ENCODE peak calls at places on chromosomes 1 and 21, in four cellular contexts. One of them, this sample, is unnamed.

GRCh38 chr1:28122183-28122582 is 33.8 kb upstream of the EYA3 start:
- DNase-seq in left ventricle myocardium inferior: no peak
- DNase-seq in kidney: no peak
- DNase-seq in dorsolateral prefrontal cortex: no peak
- DNase-seq in this sample: peak; percentile 16

GRCh38 chr1:20732588-20733360 is at the start of gene SH2D5:
- DNase-seq in left ventricle myocardium inferior: peak; percentile 36
- DNase-seq in dorsolateral prefrontal cortex: peak; percentile 50
- DNase-seq in kidney: peak; percentile 87
- DNase-seq in this sample: peak; percentile 88

GRCh38 chr1:99472893-99473292 is 173.0 kb upstream of the PALMD start:
- DNase-seq in left ventricle myocardium inferior: no peak
- DNase-seq in dorsolateral prefrontal cortex: no peak
- DNase-seq in kidney: no peak
- DNase-seq in this sample: no peak

GRCh38 chr1:11725616-11726015 is 10.3 kb upstream of the AGTRAP start:
- DNase-seq in dorsolateral prefrontal cortex: no peak
- DNase-seq in left ventricle myocardium inferior: no peak
- DNase-seq in kidney: no peak
- DNase-seq in this sample: no peak

GRCh38 chr1:90508376-90509167 is 208.5 kb downstream of the BARHL2 start:
- DNase-seq in kidney: no peak
- DNase-seq in left ventricle myocardium inferior: no peak
- DNase-seq in dorsolateral prefrontal cortex: no peak
- DNase-seq in this sample: no peak

GRCh38 chr1:109863699-109864062 is 47.0 kb upstream of the CSF1 start:
- DNase-seq in left ventricle myocardium inferior: no peak
- DNase-seq in kidney: no peak
- DNase-seq in dorsolateral prefrontal cortex: no peak
- DNase-seq in this sample: no peak

GRCh38 chr21:20997308-20997632 is 939 bp upstream of the NCAM2 start:
- DNase-seq in kidney: peak; percentile 63
- DNase-seq in dorsolateral prefrontal cortex: no peak
- DNase-seq in left ventricle myocardium inferior: no peak
- DNase-seq in this sample: no peak

GRCh38 chr1:65606426-65606825 is 186.0 kb downstream of the LEPR start:
- DNase-seq in dorsolateral prefrontal cortex: no peak
- DNase-seq in left ventricle myocardium inferior: no peak
- DNase-seq in kidney: no peak
- DNase-seq in this sample: no peak

GRCh38 chr1:55064861-55065263 is 25.5 kb downstream of the PCSK9 start:
- DNase-seq in dorsolateral prefrontal cortex: no peak
- DNase-seq in kidney: no peak
- DNase-seq in left ventricle myocardium inferior: peak; percentile 71
- DNase-seq in this sample: no peak

GRCh38 chr1:44405804-44406743 is 1.0 kb downstream of the RNF220 start:
- DNase-seq in kidney: no peak
- DNase-seq in dorsolateral prefrontal cortex: no peak
- DNase-seq in left ventricle myocardium inferior: no peak
- DNase-seq in this sample: peak; percentile 79

GRCh38 chr1:44405041-44405803 is at the start of gene RNF220:
- DNase-seq in left ventricle myocardium inferior: peak; percentile 53
- DNase-seq in dorsolateral prefrontal cortex: peak; percentile 41
- DNase-seq in kidney: peak; percentile 78
- DNase-seq in this sample: peak; percentile 81

GRCh38 chr1:44407430-44408180 is 2.5 kb downstream of the RNF220 start:
- DNase-seq in kidney: no peak
- DNase-seq in dorsolateral prefrontal cortex: no peak
- DNase-seq in left ventricle myocardium inferior: no peak
- DNase-seq in this sample: peak; percentile 50

GRCh38 chr1:44408181-44409018 is 3.3 kb downstream of the RNF220 start:
- DNase-seq in dorsolateral prefrontal cortex: no peak
- DNase-seq in left ventricle myocardium inferior: no peak
- DNase-seq in kidney: no peak
- DNase-seq in this sample: peak; percentile 78

GRCh38 chr1:44406761-44407429 is 1.8 kb downstream of the RNF220 start:
- DNase-seq in kidney: peak; percentile 72
- DNase-seq in dorsolateral prefrontal cortex: no peak
- DNase-seq in left ventricle myocardium inferior: no peak
- DNase-seq in this sample: peak; percentile 52
- H3K4me3 ChIP-seq in kidney: no peak overlapping the region
- H3K4me3 ChIP-seq in dorsolateral prefrontal cortex: peak overlapping the region; percentile 73
- H3K4me3 ChIP-seq in left ventricle myocardium inferior: peak overlapping the region; percentile 68
- H3K4me3 ChIP-seq in this sample: peak overlapping the region; percentile 65

DNA sequence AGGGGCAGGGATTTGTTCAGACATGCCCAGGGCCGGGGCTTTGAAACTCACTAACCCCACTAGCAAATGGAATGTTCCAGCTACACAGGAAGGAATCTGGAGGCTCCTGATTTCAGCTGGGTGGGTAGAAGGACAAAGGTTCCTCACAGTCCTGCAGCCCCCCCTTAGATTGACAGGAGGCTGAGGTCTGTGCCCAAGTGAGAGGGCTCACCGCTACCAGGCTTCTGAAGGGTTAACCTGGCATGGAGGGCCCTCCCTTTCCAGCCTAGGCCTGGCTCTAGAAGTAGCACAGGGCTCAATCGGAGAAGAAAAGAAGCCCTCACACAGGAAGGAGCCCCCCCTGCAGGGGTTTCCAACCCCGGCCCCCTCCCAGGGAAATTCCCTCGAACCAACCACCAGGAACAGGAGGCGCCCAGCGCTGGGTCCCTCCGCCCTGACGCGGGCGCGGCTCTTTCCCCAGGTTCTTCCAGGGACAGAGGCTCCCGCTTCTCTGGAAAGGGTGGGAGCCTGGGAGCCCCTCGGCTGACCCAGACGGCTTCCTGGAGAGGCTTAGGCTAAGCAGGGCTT is 3.3 kb downstream of the EPHA2 start:
- DNase-seq in dorsolateral prefrontal cortex: no peak
- DNase-seq in left ventricle myocardium inferior: peak; percentile 60
- DNase-seq in kidney: peak; percentile 88
- DNase-seq in this sample: no peak
- H3K4me3 ChIP-seq in dorsolateral prefrontal cortex: no peak overlapping the region
- H3K4me3 ChIP-seq in left ventricle myocardium inferior: peak overlapping the region; percentile 88
- H3K4me3 ChIP-seq in kidney: peak overlapping the region; percentile 40
- H3K4me3 ChIP-seq in this sample: no peak overlapping the region

DNA sequence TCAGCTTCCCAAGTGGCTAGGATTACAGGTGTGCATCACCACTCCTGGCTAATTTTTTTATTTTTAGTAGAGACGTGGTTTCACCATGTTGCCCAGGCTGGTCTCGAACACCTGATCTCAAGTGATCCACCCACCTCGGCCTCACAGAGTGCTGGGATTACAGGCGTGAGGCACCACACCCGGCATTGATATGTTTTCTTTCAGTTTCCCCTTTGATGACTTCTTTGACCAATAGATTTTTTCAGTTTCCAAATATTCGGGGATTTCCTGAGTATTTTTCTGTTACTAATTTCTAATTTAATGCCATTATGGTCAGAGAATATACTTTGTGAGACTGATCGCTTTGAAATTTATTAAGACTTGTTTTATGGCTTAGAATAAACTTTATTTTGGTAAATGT is 406.1 kb downstream of the RYR2 start:
- DNase-seq in left ventricle myocardium inferior: no peak
- DNase-seq in kidney: no peak
- DNase-seq in dorsolateral prefrontal cortex: no peak
- DNase-seq in this sample: no peak
- H3K4me3 ChIP-seq in left ventricle myocardium inferior: no peak overlapping the region
- H3K4me3 ChIP-seq in kidney: no peak overlapping the region
- H3K4me3 ChIP-seq in dorsolateral prefrontal cortex: no peak overlapping the region
- H3K4me3 ChIP-seq in this sample: no peak overlapping the region

GRCh38 chr1:231803353-231803752 is 176.8 kb downstream of the DISC1 start:
- DNase-seq in kidney: no peak
- DNase-seq in left ventricle myocardium inferior: no peak
- DNase-seq in dorsolateral prefrontal cortex: no peak
- DNase-seq in this sample: no peak
- H3K4me3 ChIP-seq in kidney: no peak overlapping the region
- H3K4me3 ChIP-seq in left ventricle myocardium inferior: no peak overlapping the region
- H3K4me3 ChIP-seq in dorsolateral prefrontal cortex: no peak overlapping the region
- H3K4me3 ChIP-seq in this sample: no peak overlapping the region

GRCh38 chr21:26188422-26188821 is 17.9 kb upstream of the APP start:
- DNase-seq in dorsolateral prefrontal cortex: no peak
- DNase-seq in left ventricle myocardium inferior: no peak
- DNase-seq in kidney: no peak
- DNase-seq in this sample: no peak

GRCh38 chr21:26194326-26194725 is 23.8 kb upstream of the APP start:
- DNase-seq in left ventricle myocardium inferior: no peak
- DNase-seq in dorsolateral prefrontal cortex: no peak
- DNase-seq in kidney: no peak
- DNase-seq in this sample: no peak

GRCh38 chr21:26194811-26195251 is 24.3 kb upstream of the APP start:
- DNase-seq in dorsolateral prefrontal cortex: no peak
- DNase-seq in left ventricle myocardium inferior: no peak
- DNase-seq in kidney: no peak
- DNase-seq in this sample: no peak

DNA sequence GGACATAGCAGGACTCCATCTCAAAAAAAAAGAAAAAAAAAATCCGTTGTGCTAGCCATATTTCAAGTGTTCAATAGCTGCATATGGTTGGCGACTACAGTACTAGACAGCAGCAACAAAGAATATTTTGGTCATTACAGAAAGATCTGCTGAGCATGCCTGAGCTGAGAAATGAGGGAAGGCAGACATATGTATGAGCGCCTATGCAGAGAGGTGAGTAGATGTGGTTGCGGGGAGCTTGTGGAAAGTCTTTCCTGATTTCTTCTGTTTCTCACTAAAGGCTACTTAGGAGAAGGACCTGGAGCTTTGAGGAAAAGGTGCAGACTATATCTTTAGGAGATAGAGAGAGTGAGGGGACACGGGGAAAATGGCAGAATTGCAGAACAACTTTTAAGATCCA is 21.0 kb upstream of the APP start:
- DNase-seq in dorsolateral prefrontal cortex: no peak
- DNase-seq in kidney: no peak
- DNase-seq in left ventricle myocardium inferior: no peak
- DNase-seq in this sample: no peak
- H3K4me3 ChIP-seq in dorsolateral prefrontal cortex: no peak overlapping the region
- H3K4me3 ChIP-seq in kidney: no peak overlapping the region
- H3K4me3 ChIP-seq in left ventricle myocardium inferior: no peak overlapping the region
- H3K4me3 ChIP-seq in this sample: no peak overlapping the region